ENCODE peak calls at places on chromosomes 5 and 9, in ten cellular contexts. One of them, this sample, is unnamed.

GRCh38 chr5:133926960-133927615 is 41.3 kb downstream of the C5orf15 start:
- DNase-seq in M059J: no peak
- DNase-seq in HS-5: no peak
- DNase-seq in H7: no peak
- DNase-seq in RPMI7951: no peak
- DNase-seq in cardiac muscle cell: no peak
- DNase-seq in NCI-H82: peak
- DNase-seq in adrenal gland: no peak
- DNase-seq in kidney tubule cell: peak
- DNase-seq in activated CD8-positive, alpha-beta memory T cell treated with anti-CD3 and anti-CD28 coated beads for 48 hours: no peak
- DNase-seq in this sample: no peak

GRCh38 chr9:137077758-137078693 is 709 bp downstream of the UAP1L1 start:
- DNase-seq in HS-5: no peak
- DNase-seq in RPMI7951: no peak
- DNase-seq in NCI-H82: no peak
- DNase-seq in activated CD8-positive, alpha-beta memory T cell treated with anti-CD3 and anti-CD28 coated beads for 48 hours: no peak
- DNase-seq in M059J: no peak
- DNase-seq in H7: peak
- DNase-seq in kidney tubule cell: peak
- DNase-seq in adrenal gland: no peak
- DNase-seq in cardiac muscle cell: no peak
- DNase-seq in this sample: no peak

GRCh38 chr9:3342159-3342777 is 183.5 kb downstream of the RFX3 start:
- DNase-seq in M059J: no peak
- DNase-seq in activated CD8-positive, alpha-beta memory T cell treated with anti-CD3 and anti-CD28 coated beads for 48 hours: no peak
- DNase-seq in adrenal gland: no peak
- DNase-seq in HS-5: peak
- DNase-seq in cardiac muscle cell: no peak
- DNase-seq in H7: no peak
- DNase-seq in kidney tubule cell: no peak
- DNase-seq in RPMI7951: no peak
- DNase-seq in NCI-H82: no peak
- DNase-seq in this sample: no peak

GRCh38 chr9:127987103-127987614 is 6.4 kb upstream of the EEIG1 start:
- DNase-seq in RPMI7951: peak
- DNase-seq in cardiac muscle cell: no peak
- DNase-seq in HS-5: peak
- DNase-seq in adrenal gland: peak
- DNase-seq in kidney tubule cell: peak
- DNase-seq in H7: no peak
- DNase-seq in M059J: peak
- DNase-seq in NCI-H82: no peak
- DNase-seq in activated CD8-positive, alpha-beta memory T cell treated with anti-CD3 and anti-CD28 coated beads for 48 hours: no peak
- DNase-seq in this sample: no peak

GRCh38 chr5:125499969-125500368 is 753.5 kb upstream of the ZNF608 start:
- DNase-seq in HS-5: no peak
- DNase-seq in RPMI7951: no peak
- DNase-seq in H7: no peak
- DNase-seq in adrenal gland: no peak
- DNase-seq in M059J: no peak
- DNase-seq in NCI-H82: peak
- DNase-seq in activated CD8-positive, alpha-beta memory T cell treated with anti-CD3 and anti-CD28 coated beads for 48 hours: no peak
- DNase-seq in cardiac muscle cell: no peak
- DNase-seq in kidney tubule cell: no peak
- DNase-seq in this sample: no peak

GRCh38 chr9:34374905-34375552 is 1.7 kb downstream of the MYORG start:
- DNase-seq in M059J: no peak
- DNase-seq in kidney tubule cell: peak
- DNase-seq in RPMI7951: no peak
- DNase-seq in NCI-H82: peak
- DNase-seq in activated CD8-positive, alpha-beta memory T cell treated with anti-CD3 and anti-CD28 coated beads for 48 hours: no peak
- DNase-seq in cardiac muscle cell: no peak
- DNase-seq in adrenal gland: peak
- DNase-seq in H7: peak
- DNase-seq in HS-5: no peak
- DNase-seq in this sample: no peak

GRCh38 chr5:35771321-35771720 is 85.4 kb upstream of the IL7R start:
- DNase-seq in kidney tubule cell: no peak
- DNase-seq in RPMI7951: peak
- DNase-seq in HS-5: peak
- DNase-seq in M059J: peak
- DNase-seq in adrenal gland: no peak
- DNase-seq in cardiac muscle cell: no peak
- DNase-seq in NCI-H82: no peak
- DNase-seq in H7: no peak
- DNase-seq in activated CD8-positive, alpha-beta memory T cell treated with anti-CD3 and anti-CD28 coated beads for 48 hours: no peak
- DNase-seq in this sample: peak

GRCh38 chr5:98309785-98310566 is 463.5 kb upstream of the RGMB start:
- DNase-seq in HS-5: peak
- DNase-seq in H7: peak
- DNase-seq in kidney tubule cell: peak
- DNase-seq in NCI-H82: no peak
- DNase-seq in M059J: peak
- DNase-seq in cardiac muscle cell: no peak
- DNase-seq in RPMI7951: peak
- DNase-seq in activated CD8-positive, alpha-beta memory T cell treated with anti-CD3 and anti-CD28 coated beads for 48 hours: no peak
- DNase-seq in adrenal gland: no peak
- DNase-seq in this sample: peak

GRCh38 chr5:31630931-31631330 is 8.0 kb upstream of the PDZD2 start:
- DNase-seq in kidney tubule cell: no peak
- DNase-seq in HS-5: no peak
- DNase-seq in cardiac muscle cell: peak
- DNase-seq in adrenal gland: peak
- DNase-seq in NCI-H82: no peak
- DNase-seq in M059J: peak
- DNase-seq in RPMI7951: no peak
- DNase-seq in H7: no peak
- DNase-seq in activated CD8-positive, alpha-beta memory T cell treated with anti-CD3 and anti-CD28 coated beads for 48 hours: no peak
- DNase-seq in this sample: no peak

GRCh38 chr5:142296914-142297417 is 27.9 kb downstream of the SPRY4 start:
- DNase-seq in M059J: peak
- DNase-seq in HS-5: peak
- DNase-seq in activated CD8-positive, alpha-beta memory T cell treated with anti-CD3 and anti-CD28 coated beads for 48 hours: no peak
- DNase-seq in cardiac muscle cell: peak
- DNase-seq in NCI-H82: no peak
- DNase-seq in RPMI7951: peak
- DNase-seq in kidney tubule cell: peak
- DNase-seq in H7: no peak
- DNase-seq in adrenal gland: peak
- DNase-seq in this sample: peak

GRCh38 chr5:148615644-148616283 is 38.6 kb downstream of the HTR4 start:
- DNase-seq in H7: no peak
- DNase-seq in cardiac muscle cell: no peak
- DNase-seq in kidney tubule cell: no peak
- DNase-seq in NCI-H82: peak
- DNase-seq in adrenal gland: peak
- DNase-seq in M059J: peak
- DNase-seq in RPMI7951: peak
- DNase-seq in HS-5: no peak
- DNase-seq in activated CD8-positive, alpha-beta memory T cell treated with anti-CD3 and anti-CD28 coated beads for 48 hours: no peak
- DNase-seq in this sample: peak

GRCh38 chr5:106127341-106127781 is 1543.4 kb downstream of the EFNA5 start:
- DNase-seq in kidney tubule cell: peak
- DNase-seq in H7: no peak
- DNase-seq in cardiac muscle cell: peak
- DNase-seq in M059J: no peak
- DNase-seq in NCI-H82: no peak
- DNase-seq in RPMI7951: no peak
- DNase-seq in activated CD8-positive, alpha-beta memory T cell treated with anti-CD3 and anti-CD28 coated beads for 48 hours: no peak
- DNase-seq in HS-5: no peak
- DNase-seq in adrenal gland: no peak
- DNase-seq in this sample: no peak

This sample was measured in non-pigmented ciliary epithelial cell.